ENCODE peak calls at places on chromosome 11, in five cellular contexts. G is lower lobe of right lung, S is A549, N is PC-9, P is kidney. L is an unnamed sample. For H3K4me1, the result is how much of the 10 kb centered on the place peaks cover.

GRCh38 chr11:95723353-95723942 is 66.1 kb downstream of the FAM76B start:
- DNase-seq in G (no peak), S (no peak), N (no peak), P (peak), L (no peak)

GRCh38 chr11:128351168-128351567 is 236.2 kb downstream of the ETS1 start:
- DNase-seq in G (no peak), S (no peak), N (no peak), P (no peak), L (no peak)

GRCh38 chr11:78595431-78596130 is 20.9 kb upstream of the NARS2 start:
- DNase-seq in G (no peak), S (no peak), N (no peak), P (peak), L (no peak)

GRCh38 chr11:46127150-46127638 is 5.9 kb upstream of the PHF21A start:
- DNase-seq in G (peak), S (peak), N (peak), P (no peak), L (peak)

GRCh38 chr11:26834601-26835000 is 112.7 kb upstream of the SLC5A12 start:
- DNase-seq in G (no peak), S (no peak), N (no peak), P (no peak), L (no peak)

GRCh38 chr11:57798905-57799559 is 37.4 kb downstream of the CTNND1 start:
- DNase-seq in G (peak), S (no peak), N (peak), P (peak), L (peak)

GRCh38 chr11:113332638-113333329 is 18.4 kb downstream of the TTC12 start:
- DNase-seq in G (no peak), S (no peak), N (no peak), P (no peak), L (no peak)

GRCh38 chr11:35649984-35650383 is 12.6 kb upstream of the TRIM44 start:
- DNase-seq in G (no peak), S (no peak), N (no peak), P (no peak), L (no peak)

GRCh38 chr11:58788355-58789023 is 56.0 kb downstream of the GLYATL2 start:
- DNase-seq in G (no peak), S (peak), N (peak), P (no peak), L (peak)

GRCh38 chr11:34427171-34427805 is 11.4 kb upstream of the CAT start:
- DNase-seq in G (no peak), S (peak), N (peak), P (no peak), L (peak)

GRCh38 chr11:131749100-131749499 is 378.7 kb downstream of the NTM start:
- DNase-seq in G (no peak), S (no peak), N (no peak), P (no peak), L (no peak)

GRCh38 chr11:129386795-129387390 is 11.2 kb downstream of the BARX2 start:
- DNase-seq in G (no peak), S (no peak), N (no peak), P (no peak), L (no peak)

GRCh38 chr11:124749920-124750319 is 2.1 kb downstream of the VSIG2 start:
- DNase-seq in G (no peak), S (no peak), N (no peak), P (no peak), L (no peak)

GRCh38 chr11:17154409-17155159 is 53.2 kb downstream of the PIK3C2A start:
- DNase-seq in G (no peak), S (no peak), N (no peak), P (no peak), L (no peak)

GRCh38 chr11:33753304-33753703 is 17.1 kb upstream of the CD59 start:
- DNase-seq in G (no peak), S (no peak), N (no peak), P (no peak), L (no peak)

GRCh38 chr11:31422703-31423102 is 53.0 kb downstream of the DNAJC24 start:
- DNase-seq in G (no peak), S (no peak), N (no peak), P (no peak), L (no peak)

GRCh38 chr11:129732926-129733325 is 82.7 kb upstream of the TMEM45B start:
- DNase-seq in G (no peak), S (no peak), N (peak), P (no peak), L (peak)

GRCh38 chr11:128630367-128631230 is 43.2 kb upstream of the ETS1 start:
- DNase-seq in G (peak), S (peak), N (peak), P (peak), L (peak)

GRCh38 chr11:70304208-70304603 is 33.7 kb downstream of the PPFIA1 start:
- DNase-seq in G (no peak), S (no peak), N (no peak), P (no peak), L (no peak)

GRCh38 chr11:132648841-132649240 is 883.5 kb downstream of the OPCML start:
- DNase-seq in G (no peak), S (no peak), N (no peak), P (no peak), L (no peak)

GRCh38 chr11:116217006-116217405 is 555.8 kb downstream of the BUD13 start:
- DNase-seq in G (peak), S (peak), N (peak), P (no peak), L (peak)

GRCh38 chr11:113234888-113235287 is 79.5 kb upstream of the TTC12 start:
- DNase-seq in G (no peak), S (no peak), N (no peak), P (peak), L (no peak)

GRCh38 chr11:121722431-121723256 is 269.9 kb upstream of the SORL1-AS1 start:
- DNase-seq in G (peak), S (no peak), N (no peak), P (peak), L (peak)

GRCh38 chr11:129862123-129862522 is 33.3 kb downstream of the NFRKB start:
- DNase-seq in G (no peak), S (peak), N (peak), P (no peak), L (peak)

DNA sequence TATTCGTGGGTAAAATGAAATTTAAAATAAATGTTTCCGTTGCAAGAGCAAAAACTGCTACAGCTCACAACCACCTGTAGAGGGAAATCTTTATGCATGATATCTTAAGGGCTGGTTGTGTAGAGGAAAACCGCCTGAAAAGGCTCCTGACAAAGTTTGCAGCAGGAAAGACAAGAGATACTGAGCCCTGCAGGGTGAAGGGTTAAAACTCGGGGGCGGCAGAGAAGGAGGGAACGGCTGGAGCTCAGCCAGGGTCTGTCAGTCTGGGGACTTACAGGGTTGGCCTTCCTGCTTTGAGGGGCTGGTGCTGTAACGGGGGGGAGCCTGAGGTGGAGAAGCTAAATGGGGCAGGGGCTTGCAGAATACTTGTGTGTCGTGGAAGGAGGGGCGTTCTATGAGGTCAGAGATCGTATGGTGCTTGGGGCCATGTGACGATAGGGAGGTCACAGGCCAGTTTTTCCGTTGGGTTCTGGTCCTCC is 122.9 kb upstream of the HSD17B12 start:
- DNase-seq in G (no peak), S (no peak), N (no peak), P (no peak), L (no peak)
- TF ChIP-seq CTCF in G (no peak), S (no peak), N (peak), P (no peak), L (no peak)

DNA sequence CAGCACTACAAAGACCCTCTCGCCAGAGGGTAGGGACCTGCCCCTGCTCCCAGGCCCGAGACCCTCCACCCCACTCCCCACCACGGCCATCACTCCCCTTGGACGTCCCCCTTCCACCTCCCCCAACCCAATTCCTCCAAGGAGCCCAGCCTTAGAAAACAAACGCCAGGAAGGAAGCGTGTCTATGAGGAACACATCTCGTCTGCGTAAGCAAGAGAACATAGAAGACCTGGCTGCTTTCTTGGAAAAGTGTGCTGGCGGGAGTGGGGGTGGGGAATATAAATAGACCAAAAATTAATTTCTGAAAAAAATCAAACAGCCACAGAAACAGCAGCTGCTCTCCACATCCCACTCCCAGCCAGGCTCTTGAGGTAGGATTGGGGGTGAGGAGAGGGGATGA is 23.9 kb upstream of the IGSF9B start:
- DNase-seq in G (no peak), S (no peak), N (no peak), P (no peak), L (no peak)
- H3K4me1 ChIP-seq in G (under half), S (under half), N (under half), P (under half), L (under half)

GRCh38 chr11:82246926-82247325 is 486.7 kb downstream of the FAM181B start:
- DNase-seq in G (no peak), S (no peak), N (no peak), P (no peak), L (no peak)
- TF ChIP-seq CTCF in G (no peak), S (no peak), N (no peak), P (no peak), L (no peak)

GRCh38 chr11:47514825-47515647 is 37.9 kb downstream of the CELF1 start:
- DNase-seq in G (no peak), S (no peak), N (no peak), P (no peak), L (no peak)
- H3K4me1 ChIP-seq in G (half or more), S (half or more), N (half or more), P (under half), L (under half)

DNA sequence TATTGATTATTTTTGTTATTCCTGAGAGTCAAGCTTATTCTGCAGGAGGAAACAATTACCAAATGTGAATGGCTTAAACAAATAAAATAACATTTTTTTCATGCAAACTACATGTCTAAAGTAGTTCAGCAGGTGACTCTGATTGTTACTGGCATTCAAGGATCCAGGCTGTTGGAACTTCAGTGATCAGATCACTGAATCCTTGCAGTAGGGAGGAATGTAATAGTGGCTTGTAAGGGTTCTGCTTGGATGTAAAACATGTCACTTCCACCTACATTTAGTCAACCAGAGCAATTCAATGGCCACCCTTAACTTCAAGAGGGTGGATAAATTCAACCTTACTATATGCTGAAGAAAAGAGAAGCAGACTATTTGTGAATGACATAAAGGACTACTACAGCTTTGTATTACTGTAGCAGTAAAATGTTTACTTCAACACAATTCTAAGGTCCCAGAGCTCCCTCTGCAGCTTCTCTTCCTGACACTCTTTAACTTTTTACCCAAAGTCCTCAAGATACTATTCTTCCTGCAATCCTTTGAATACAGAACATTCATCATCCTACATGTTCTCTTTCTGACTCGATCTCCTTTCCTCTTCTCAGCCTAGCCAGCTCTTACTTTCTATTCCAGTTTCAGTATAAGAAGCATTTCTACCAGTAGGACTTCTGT is 284.0 kb downstream of the LRRC4C start:
- DNase-seq in G (no peak), S (no peak), N (no peak), P (no peak), L (no peak)
- TF ChIP-seq CTCF in G (no peak), S (no peak), N (no peak), P (no peak), L (no peak)

GRCh38 chr11:10800292-10800691 is 8.4 kb downstream of the EIF4G2 start:
- DNase-seq in G (no peak), S (no peak), N (no peak), P (no peak), L (no peak)
- H3K4me1 ChIP-seq in G (half or more), S (under half), N (under half), P (under half), L (under half)

L was measured in Caco-2.